ENCODE peak calls at places on chromosomes 7 and 10, in six cellular contexts. Z is heart right ventricle, G is fibroblast of the aortic adventitia, L is pancreas, S is brain microvascular endothelial cell, M is astrocyte. E is an unnamed sample.

GRCh38 chr10:43287056-43288007 is 20.5 kb upstream of the RASGEF1A start:
- DNase-seq in Z (no peak), G (no peak), L (no peak), S (no peak), M (no peak), E (no peak)

GRCh38 chr7:5370454-5371353 is 52.9 kb downstream of the TNRC18 start:
- DNase-seq in Z (no peak), G (no peak), L (no peak), S (no peak), M (no peak), E (no peak)

GRCh38 chr10:103835121-103836045 is 20.0 kb downstream of the SH3PXD2A start:
- DNase-seq in Z (peak), G (peak), L (no peak), S (no peak), M (peak), E (peak)

GRCh38 chr10:124671486-124672075 is 72.6 kb downstream of the FAM53B start:
- DNase-seq in Z (peak), G (peak), L (no peak), S (no peak), M (peak), E (peak)

GRCh38 chr7:151566897-151567320 is 47.2 kb upstream of the RHEB start:
- DNase-seq in Z (no peak), G (peak), L (no peak), S (peak), M (peak), E (peak)

GRCh38 chr10:73991846-73992245 is 6.1 kb upstream of the VCL start:
- DNase-seq in Z (no peak), G (no peak), L (no peak), S (no peak), M (no peak), E (no peak)

GRCh38 chr10:28677889-28678686 is 767 bp downstream of the BAMBI start:
- DNase-seq in Z (no peak), G (peak), L (peak), S (no peak), M (peak), E (no peak)

GRCh38 chr7:36155811-36156361 is 2.8 kb downstream of the EEPD1 start:
- DNase-seq in Z (peak), G (no peak), L (peak), S (no peak), M (peak), E (no peak)

GRCh38 chr10:61786728-61787127 is 114.8 kb upstream of the ARID5B start:
- DNase-seq in Z (no peak), G (peak), L (no peak), S (peak), M (peak), E (peak)

GRCh38 chr7:106070567-106071254 is 41.4 kb downstream of the SYPL1 start:
- DNase-seq in Z (no peak), G (no peak), L (no peak), S (no peak), M (no peak), E (no peak)

GRCh38 chr7:150412016-150412415 is 32.9 kb downstream of the ZNF775 start:
- DNase-seq in Z (no peak), G (no peak), L (no peak), S (no peak), M (no peak), E (no peak)

GRCh38 chr7:150415161-150416160 is 35.0 kb upstream of the GIMAP8 start:
- DNase-seq in Z (no peak), G (no peak), L (no peak), S (no peak), M (no peak), E (no peak)

GRCh38 chr7:150411606-150412005 is 32.5 kb downstream of the ZNF775 start:
- DNase-seq in Z (no peak), G (no peak), L (no peak), S (no peak), M (no peak), E (no peak)

GRCh38 chr7:150412518-150413247 is 33.6 kb downstream of the ZNF775 start:
- DNase-seq in Z (no peak), G (no peak), L (no peak), S (no peak), M (no peak), E (no peak)

GRCh38 chr7:150413640-150414081 is 34.5 kb downstream of the ZNF775 start:
- DNase-seq in Z (no peak), G (no peak), L (no peak), S (no peak), M (peak), E (no peak)
- TF ChIP-seq CTCF in Z (no peak), G (no peak), L (no peak), S (no peak), M (no peak), E (no peak)

GRCh38 chr7:1225462-1226154 is 7.1 kb upstream of the UNCX start:
- DNase-seq in Z (no peak), G (no peak), L (no peak), S (no peak), M (no peak), E (no peak)
- H3K4me3 ChIP-seq in Z (no peak), G (no peak), L (no peak), S (no peak), M (no peak), E (no peak)

DNA sequence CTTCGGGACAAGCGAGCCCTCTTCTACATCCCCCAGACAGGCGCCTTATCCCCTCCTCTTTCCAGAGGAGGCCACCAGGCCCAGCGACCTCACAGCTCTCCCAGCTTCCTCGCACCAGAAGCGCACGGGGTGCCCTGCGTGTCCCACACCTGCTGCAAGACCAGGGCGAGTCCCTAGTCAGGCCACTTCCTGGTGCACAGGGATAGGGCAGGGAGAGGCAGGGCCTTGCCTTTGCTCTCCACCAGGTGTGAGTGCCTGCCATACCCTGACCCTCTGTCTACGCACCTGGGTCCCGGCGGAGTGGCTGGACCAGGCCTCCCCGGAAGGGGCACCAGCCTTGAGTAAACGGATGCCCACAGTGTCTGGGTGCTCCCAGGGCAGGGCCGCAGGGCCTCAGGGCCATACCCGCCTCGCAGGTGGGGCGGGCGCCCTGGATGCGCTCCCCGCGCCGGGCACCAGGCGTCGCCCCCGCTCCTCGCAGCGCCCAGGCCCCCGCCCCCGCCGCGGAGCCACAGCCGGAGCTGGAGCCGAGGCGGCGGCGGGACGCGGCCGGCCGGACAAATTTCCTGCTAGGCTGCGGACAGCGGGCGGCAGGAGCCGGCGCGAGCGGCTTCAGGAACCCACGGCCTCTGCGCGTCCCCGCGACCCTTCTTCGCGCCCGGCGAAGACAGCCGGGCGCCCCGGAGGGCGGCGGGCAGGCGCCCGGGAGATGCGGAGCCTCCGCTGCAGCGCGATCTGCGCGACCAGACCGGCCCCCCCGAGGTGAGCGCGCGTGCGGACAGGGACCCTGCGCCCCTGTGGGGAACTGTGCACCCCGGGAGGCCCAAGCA is at the start of gene PTPRE:
- DNase-seq in Z (peak), G (peak), L (peak), S (no peak), M (no peak), E (peak)
- TF ChIP-seq CTCF in Z (peak), G (peak), L (peak), S (peak), M (peak), E (peak)

GRCh38 chr7:32762321-32762669 is 129.3 kb downstream of the KBTBD2 start:
- DNase-seq in Z (no peak), G (no peak), L (no peak), S (no peak), M (no peak), E (no peak)
- H3K4me3 ChIP-seq in Z (no peak), G (no peak), L (no peak), S (peak), M (peak), E (peak)

GRCh38 chr7:15643000-15643705 is 43.3 kb downstream of the MEOX2 start:
- DNase-seq in Z (no peak), G (no peak), L (no peak), S (no peak), M (no peak), E (no peak)
- TF ChIP-seq CTCF in Z (no peak), G (no peak), L (no peak), S (peak), M (no peak), E (no peak)

GRCh38 chr7:77425151-77426051 is 9.3 kb upstream of the GSAP start:
- DNase-seq in Z (no peak), G (peak), L (no peak), S (peak), M (peak), E (peak)

GRCh38 chr7:77427996-77428603 is 12.0 kb upstream of the GSAP start:
- DNase-seq in Z (peak), G (peak), L (no peak), S (peak), M (peak), E (peak)

GRCh38 chr7:77426521-77427051 is 10.4 kb upstream of the GSAP start:
- DNase-seq in Z (no peak), G (peak), L (no peak), S (no peak), M (peak), E (peak)

GRCh38 chr7:77428777-77429231 is 12.7 kb upstream of the GSAP start:
- DNase-seq in Z (no peak), G (no peak), L (no peak), S (no peak), M (peak), E (no peak)

GRCh38 chr7:77426052-77426404 is 9.9 kb upstream of the GSAP start:
- DNase-seq in Z (no peak), G (peak), L (no peak), S (no peak), M (no peak), E (no peak)
- H3K4me3 ChIP-seq in Z (peak), G (no peak), L (no peak), S (peak), M (peak), E (no peak)

E was measured in fibroblast of mammary gland.